ENCODE peak calls at places on chromosomes 11 and 22, in ten cellular contexts. D is fibroblast of mammary gland, J is H9, W is left cardiac atrium, C is thoracic aorta, R is A549, V is GM12891, A is DMS153, F is NCI-H1930, E is type B pancreatic cell. N is an unnamed sample.
A peak's percentile ranks its signal among the peaks of the same experiment; 100 is the strongest.

GRCh38 chr22:50323900-50324299 is 2.9 kb downstream of the DENND6B start:
- DNase-seq in D (no peak), J (no peak), W (no peak), C (no peak), R (no peak), V (no peak), A (no peak), F (no peak), E (no peak), N (no peak)

GRCh38 chr11:121389651-121390050 is 62.5 kb upstream of the SORL1 start:
- DNase-seq in D (no peak), J (peak; percentile 34), W (peak; percentile 34), C (no peak), R (no peak), V (no peak), A (peak; percentile 42), F (no peak), E (no peak), N (no peak)

GRCh38 chr11:72433455-72434061 is 773 bp downstream of the CLPB start:
- DNase-seq in D (no peak), J (no peak), W (no peak), C (no peak), R (no peak), V (no peak), A (no peak), F (no peak), E (no peak), N (no peak)

GRCh38 chr11:47564933-47565339 is 463 bp upstream of the PTPMT1 start:
- DNase-seq in D (no peak), J (no peak), W (no peak), C (no peak), R (no peak), V (no peak), A (no peak), F (no peak), E (no peak), N (no peak)

GRCh38 chr11:16923987-16924386 is 90.2 kb downstream of the PLEKHA7 start:
- DNase-seq in D (no peak), J (no peak), W (no peak), C (no peak), R (no peak), V (peak; percentile 30), A (no peak), F (no peak), E (no peak), N (no peak)

GRCh38 chr11:2923446-2924375 is 5.5 kb downstream of the PHLDA2 start:
- DNase-seq in D (no peak), J (no peak), W (no peak), C (no peak), R (no peak), V (no peak), A (no peak), F (no peak), E (no peak), N (no peak)

GRCh38 chr11:94254214-94254613 is 50.2 kb upstream of the IZUMO1R start:
- DNase-seq in D (no peak), J (no peak), W (no peak), C (no peak), R (no peak), V (no peak), A (no peak), F (no peak), E (no peak), N (no peak)

GRCh38 chr11:80320765-80321164 is 879.9 kb upstream of the TENM4 start:
- DNase-seq in D (no peak), J (peak; percentile 28), W (no peak), C (no peak), R (no peak), V (no peak), A (no peak), F (no peak), E (no peak), N (no peak)

GRCh38 chr11:12818333-12819015 is 144.3 kb downstream of the TEAD1 start:
- DNase-seq in D (peak; percentile 90), J (no peak), W (no peak), C (no peak), R (no peak), V (no peak), A (no peak), F (no peak), E (no peak), N (no peak)

GRCh38 chr11:35529971-35530495 is 4.6 kb upstream of the PAMR1 start:
- DNase-seq in D (peak; percentile 98), J (no peak), W (no peak), C (peak; percentile 21), R (no peak), V (no peak), A (no peak), F (no peak), E (no peak), N (no peak)

GRCh38 chr11:104798794-104799193 is 99.5 kb downstream of the CASP12 start:
- DNase-seq in D (no peak), J (no peak), W (no peak), C (no peak), R (no peak), V (no peak), A (no peak), F (no peak), E (no peak), N (no peak)

GRCh38 chr22:24703101-24703500 is 71.4 kb downstream of the PIWIL3 start:
- DNase-seq in D (peak; percentile 47), J (no peak), W (peak; percentile 50), C (no peak), R (no peak), V (no peak), A (peak; percentile 87), F (no peak), E (no peak), N (no peak)

GRCh38 chr11:100403817-100404216 is 283.3 kb upstream of the ARHGAP42 start:
- DNase-seq in D (no peak), J (no peak), W (no peak), C (no peak), R (no peak), V (no peak), A (no peak), F (no peak), E (no peak), N (no peak)

GRCh38 chr11:9405721-9406120 is 21.3 kb downstream of the IPO7 start:
- DNase-seq in D (peak; percentile 50), J (no peak), W (no peak), C (no peak), R (no peak), V (no peak), A (no peak), F (no peak), E (no peak), N (no peak)

GRCh38 chr22:17120711-17121234 is 387 bp downstream of the TMEM121B start:
- DNase-seq in D (no peak), J (no peak), W (no peak), C (no peak), R (no peak), V (no peak), A (no peak), F (no peak), E (no peak), N (peak; percentile 51)

GRCh38 chr22:26674211-26675190 is 17.1 kb downstream of the MIAT start:
- DNase-seq in D (no peak), J (no peak), W (no peak), C (no peak), R (no peak), V (no peak), A (peak; percentile 27), F (no peak), E (no peak), N (no peak)

GRCh38 chr11:27282141-27282590 is 80.8 kb downstream of the CCDC34 start:
- DNase-seq in D (peak; percentile 95), J (no peak), W (peak; percentile 69), C (peak; percentile 26), R (peak; percentile 83), V (no peak), A (no peak), F (no peak), E (no peak), N (no peak)

GRCh38 chr11:45859661-45860140 is 12.4 kb downstream of the CRY2 start:
- DNase-seq in D (peak; percentile 98), J (peak; percentile 68), W (peak; percentile 93), C (peak; percentile 62), R (no peak), V (no peak), A (peak; percentile 76), F (no peak), E (no peak), N (no peak)

GRCh38 chr22:44453441-44454112 is 44.5 kb downstream of the RTL6 start:
- DNase-seq in D (peak; percentile 4), J (no peak), W (no peak), C (no peak), R (no peak), V (no peak), A (no peak), F (no peak), E (peak; percentile 54), N (no peak)

GRCh38 chr11:11998091-11998781 is 10.2 kb downstream of the DKK3 start:
- DNase-seq in D (peak; percentile 95), J (no peak), W (no peak), C (no peak), R (peak; percentile 62), V (no peak), A (no peak), F (no peak), E (peak; percentile 20), N (no peak)

GRCh38 chr22:20456064-20456721 is 18.6 kb upstream of the SCARF2 start:
- DNase-seq in D (peak; percentile 83), J (peak; percentile 89), W (peak; percentile 77), C (no peak), R (peak; percentile 72), V (peak; percentile 75), A (peak; percentile 67), F (peak; percentile 76), E (peak; percentile 87), N (peak; percentile 94)

GRCh38 chr11:68632802-68633201 is 51.5 kb upstream of the GAL start:
- DNase-seq in D (peak; percentile 74), J (peak; percentile 87), W (peak; percentile 39), C (no peak), R (peak; percentile 80), V (no peak), A (peak; percentile 35), F (peak; percentile 56), E (no peak), N (peak; percentile 92)

GRCh38 chr11:74465291-74465708 is 2.0 kb downstream of the KCNE3 start:
- DNase-seq in D (no peak), J (no peak), W (no peak), C (no peak), R (peak; percentile 36), V (no peak), A (no peak), F (no peak), E (no peak), N (no peak)

GRCh38 chr11:20610825-20611224 is 11.4 kb downstream of the SLC6A5 start:
- DNase-seq in D (no peak), J (no peak), W (no peak), C (no peak), R (no peak), V (no peak), A (no peak), F (no peak), E (no peak), N (no peak)

GRCh38 chr11:129766858-129767604 is 48.6 kb upstream of the TMEM45B start:
- DNase-seq in D (peak; percentile 21), J (peak; percentile 78), W (no peak), C (no peak), R (peak; percentile 41), V (no peak), A (no peak), F (peak; percentile 46), E (no peak), N (peak; percentile 30)

GRCh38 chr22:23828800-23829680 is 9.8 kb downstream of the DERL3 start:
- DNase-seq in D (no peak), J (no peak), W (peak; percentile 63), C (no peak), R (no peak), V (no peak), A (no peak), F (no peak), E (no peak), N (no peak)

GRCh38 chr11:69062169-69062855 is 13.6 kb downstream of the TPCN2 start:
- DNase-seq in D (no peak), J (no peak), W (no peak), C (no peak), R (no peak), V (no peak), A (no peak), F (no peak), E (no peak), N (no peak)

N was measured in HuH-7.